ENCODE peak calls at places on chromosomes 11 and 22, in nine cellular contexts. One of them, this sample, is unnamed.

GRCh38 chr11:115630109-115630700 is 126.0 kb upstream of the CADM1 start:
- DNase-seq in iPS DF 6.9: no peak
- DNase-seq in heart right ventricle: no peak
- DNase-seq in cardiac fibroblast: no peak
- DNase-seq in mesendoderm: peak
- DNase-seq in GM23248: no peak
- DNase-seq in choroid plexus epithelial cell: no peak
- DNase-seq in GM23338: peak
- DNase-seq in cardiac muscle cell: no peak
- DNase-seq in this sample: no peak

GRCh38 chr11:82146789-82147188 is 586.9 kb downstream of the FAM181B start:
- DNase-seq in cardiac muscle cell: no peak
- DNase-seq in iPS DF 6.9: no peak
- DNase-seq in mesendoderm: no peak
- DNase-seq in GM23338: no peak
- DNase-seq in cardiac fibroblast: no peak
- DNase-seq in choroid plexus epithelial cell: no peak
- DNase-seq in heart right ventricle: no peak
- DNase-seq in GM23248: no peak
- DNase-seq in this sample: no peak

GRCh38 chr11:80727315-80727714 is 1286.5 kb upstream of the TENM4 start:
- DNase-seq in mesendoderm: peak
- DNase-seq in cardiac fibroblast: peak
- DNase-seq in heart right ventricle: no peak
- DNase-seq in GM23248: peak
- DNase-seq in cardiac muscle cell: peak
- DNase-seq in choroid plexus epithelial cell: peak
- DNase-seq in iPS DF 6.9: peak
- DNase-seq in GM23338: peak
- DNase-seq in this sample: no peak

GRCh38 chr11:112663947-112664634 is 297.1 kb upstream of the NCAM1 start:
- DNase-seq in GM23248: no peak
- DNase-seq in iPS DF 6.9: no peak
- DNase-seq in cardiac fibroblast: no peak
- DNase-seq in choroid plexus epithelial cell: no peak
- DNase-seq in cardiac muscle cell: no peak
- DNase-seq in mesendoderm: peak
- DNase-seq in heart right ventricle: no peak
- DNase-seq in GM23338: no peak
- DNase-seq in this sample: no peak

GRCh38 chr22:43035250-43035649 is 20.3 kb upstream of the PACSIN2 start:
- DNase-seq in mesendoderm: no peak
- DNase-seq in choroid plexus epithelial cell: no peak
- DNase-seq in cardiac fibroblast: no peak
- DNase-seq in GM23248: no peak
- DNase-seq in GM23338: no peak
- DNase-seq in heart right ventricle: no peak
- DNase-seq in iPS DF 6.9: no peak
- DNase-seq in cardiac muscle cell: no peak
- DNase-seq in this sample: no peak

GRCh38 chr11:117221775-117222517 is 9.9 kb downstream of the PCSK7 start:
- DNase-seq in choroid plexus epithelial cell: peak
- DNase-seq in cardiac muscle cell: peak
- DNase-seq in iPS DF 6.9: no peak
- DNase-seq in mesendoderm: no peak
- DNase-seq in heart right ventricle: peak
- DNase-seq in GM23338: no peak
- DNase-seq in cardiac fibroblast: peak
- DNase-seq in GM23248: peak
- DNase-seq in this sample: peak

GRCh38 chr11:30314625-30315024 is 8.3 kb upstream of the ARL14EP start:
- DNase-seq in GM23338: peak
- DNase-seq in cardiac muscle cell: peak
- DNase-seq in choroid plexus epithelial cell: peak
- DNase-seq in cardiac fibroblast: peak
- DNase-seq in heart right ventricle: no peak
- DNase-seq in mesendoderm: no peak
- DNase-seq in GM23248: peak
- DNase-seq in iPS DF 6.9: no peak
- DNase-seq in this sample: peak

GRCh38 chr22:29225422-29226090 is 19.9 kb downstream of the EMID1 start:
- DNase-seq in cardiac fibroblast: peak
- DNase-seq in iPS DF 6.9: no peak
- DNase-seq in GM23338: no peak
- DNase-seq in cardiac muscle cell: peak
- DNase-seq in mesendoderm: no peak
- DNase-seq in GM23248: peak
- DNase-seq in heart right ventricle: peak
- DNase-seq in choroid plexus epithelial cell: peak
- DNase-seq in this sample: no peak

GRCh38 chr22:44316393-44317162 is 3.8 kb upstream of the SHISAL1 start:
- DNase-seq in iPS DF 6.9: no peak
- DNase-seq in cardiac fibroblast: no peak
- DNase-seq in mesendoderm: no peak
- DNase-seq in heart right ventricle: no peak
- DNase-seq in cardiac muscle cell: no peak
- DNase-seq in choroid plexus epithelial cell: no peak
- DNase-seq in GM23338: no peak
- DNase-seq in GM23248: no peak
- DNase-seq in this sample: no peak

GRCh38 chr11:71999360-71999759 is 651 bp downstream of the IL18BP start:
- DNase-seq in iPS DF 6.9: no peak
- DNase-seq in cardiac fibroblast: peak
- DNase-seq in heart right ventricle: no peak
- DNase-seq in mesendoderm: peak
- DNase-seq in GM23338: no peak
- DNase-seq in cardiac muscle cell: peak
- DNase-seq in choroid plexus epithelial cell: peak
- DNase-seq in GM23248: peak
- DNase-seq in this sample: no peak

GRCh38 chr11:126585388-126586302 is 230.2 kb downstream of the ST3GAL4 start:
- DNase-seq in cardiac muscle cell: peak
- DNase-seq in heart right ventricle: peak
- DNase-seq in choroid plexus epithelial cell: peak
- DNase-seq in GM23248: peak
- DNase-seq in iPS DF 6.9: no peak
- DNase-seq in mesendoderm: peak
- DNase-seq in GM23338: peak
- DNase-seq in cardiac fibroblast: peak
- DNase-seq in this sample: peak

GRCh38 chr11:125494987-125495725 is 909 bp downstream of the FEZ1 start:
- DNase-seq in choroid plexus epithelial cell: peak
- DNase-seq in heart right ventricle: peak
- DNase-seq in cardiac muscle cell: peak
- DNase-seq in GM23338: peak
- DNase-seq in GM23248: peak
- DNase-seq in mesendoderm: peak
- DNase-seq in iPS DF 6.9: no peak
- DNase-seq in cardiac fibroblast: peak
- DNase-seq in this sample: no peak

GRCh38 chr11:94675239-94675638 is 92.9 kb upstream of the AMOTL1 start:
- DNase-seq in heart right ventricle: no peak
- DNase-seq in GM23248: no peak
- DNase-seq in mesendoderm: no peak
- DNase-seq in choroid plexus epithelial cell: no peak
- DNase-seq in cardiac fibroblast: no peak
- DNase-seq in cardiac muscle cell: no peak
- DNase-seq in GM23338: no peak
- DNase-seq in iPS DF 6.9: no peak
- DNase-seq in this sample: no peak

GRCh38 chr11:7749456-7749855 is 43.2 kb upstream of the OVCH2 start:
- DNase-seq in cardiac fibroblast: peak
- DNase-seq in choroid plexus epithelial cell: peak
- DNase-seq in cardiac muscle cell: peak
- DNase-seq in GM23338: no peak
- DNase-seq in mesendoderm: no peak
- DNase-seq in GM23248: no peak
- DNase-seq in iPS DF 6.9: no peak
- DNase-seq in heart right ventricle: no peak
- DNase-seq in this sample: no peak

GRCh38 chr11:64801591-64802369 is 1.2 kb downstream of the MAP4K2 start:
- DNase-seq in GM23338: no peak
- DNase-seq in iPS DF 6.9: no peak
- DNase-seq in mesendoderm: no peak
- DNase-seq in choroid plexus epithelial cell: no peak
- DNase-seq in GM23248: no peak
- DNase-seq in heart right ventricle: no peak
- DNase-seq in cardiac muscle cell: no peak
- DNase-seq in cardiac fibroblast: no peak
- DNase-seq in this sample: no peak
- H3K4me3 ChIP-seq in GM23338: peak
- H3K4me3 ChIP-seq in iPS DF 6.9: no peak
- H3K4me3 ChIP-seq in mesendoderm: no peak
- H3K4me3 ChIP-seq in choroid plexus epithelial cell: peak
- H3K4me3 ChIP-seq in GM23248: no peak
- H3K4me3 ChIP-seq in heart right ventricle: peak
- H3K4me3 ChIP-seq in cardiac muscle cell: no peak
- H3K4me3 ChIP-seq in cardiac fibroblast: no peak
- H3K4me3 ChIP-seq in this sample: peak

DNA sequence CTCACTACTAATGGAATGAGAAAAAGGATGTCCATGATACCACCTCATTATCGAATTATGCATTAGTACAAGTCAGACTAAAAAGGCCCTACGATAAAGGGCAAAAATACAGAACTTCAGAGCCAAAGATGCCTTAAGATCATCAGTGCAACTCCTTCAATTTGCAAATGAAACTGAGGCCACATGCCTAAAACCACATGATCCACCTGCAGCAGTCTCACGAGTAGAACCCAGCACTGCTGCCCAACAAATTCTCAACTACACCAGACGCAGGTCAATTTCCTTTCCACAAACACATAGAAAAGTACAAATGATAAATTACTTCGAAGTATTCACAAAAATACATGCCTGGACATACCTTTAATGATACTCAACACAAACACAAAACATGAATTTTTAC is 20.1 kb downstream of the KMT5B start:
- DNase-seq in cardiac muscle cell: no peak
- DNase-seq in iPS DF 6.9: no peak
- DNase-seq in cardiac fibroblast: no peak
- DNase-seq in GM23338: no peak
- DNase-seq in GM23248: no peak
- DNase-seq in choroid plexus epithelial cell: no peak
- DNase-seq in heart right ventricle: no peak
- DNase-seq in mesendoderm: no peak
- DNase-seq in this sample: no peak
- H3K4me3 ChIP-seq in cardiac muscle cell: no peak
- H3K4me3 ChIP-seq in iPS DF 6.9: no peak
- H3K4me3 ChIP-seq in cardiac fibroblast: no peak
- H3K4me3 ChIP-seq in GM23338: no peak
- H3K4me3 ChIP-seq in GM23248: no peak
- H3K4me3 ChIP-seq in choroid plexus epithelial cell: no peak
- H3K4me3 ChIP-seq in heart right ventricle: no peak
- H3K4me3 ChIP-seq in mesendoderm: no peak
- H3K4me3 ChIP-seq in this sample: no peak

DNA sequence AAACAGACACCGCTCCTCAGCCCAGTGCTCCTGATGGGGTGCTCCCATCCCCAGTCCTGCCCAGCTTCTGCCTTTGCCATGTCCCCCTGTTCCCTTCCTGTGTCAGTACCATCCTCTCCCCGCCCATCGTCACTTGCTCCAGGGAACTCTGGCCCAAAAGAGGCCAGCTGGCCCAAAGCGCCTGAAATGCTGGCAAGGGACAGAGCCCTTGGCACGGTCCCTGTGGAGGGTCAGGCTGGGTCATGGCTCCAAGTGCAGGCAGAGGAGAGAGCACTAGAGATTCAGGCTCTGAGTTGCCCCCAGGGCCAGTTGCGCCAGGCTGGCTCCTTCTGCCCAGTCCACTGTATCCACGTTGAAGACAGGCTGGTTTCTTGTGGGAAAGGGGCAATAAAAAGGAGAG is 8.4 kb upstream of the HDHD5 start:
- DNase-seq in mesendoderm: no peak
- DNase-seq in GM23338: no peak
- DNase-seq in cardiac fibroblast: no peak
- DNase-seq in heart right ventricle: peak
- DNase-seq in iPS DF 6.9: no peak
- DNase-seq in choroid plexus epithelial cell: no peak
- DNase-seq in cardiac muscle cell: no peak
- DNase-seq in GM23248: no peak
- DNase-seq in this sample: no peak
- H3K4me3 ChIP-seq in mesendoderm: no peak
- H3K4me3 ChIP-seq in GM23338: no peak
- H3K4me3 ChIP-seq in cardiac fibroblast: no peak
- H3K4me3 ChIP-seq in heart right ventricle: no peak
- H3K4me3 ChIP-seq in iPS DF 6.9: no peak
- H3K4me3 ChIP-seq in choroid plexus epithelial cell: no peak
- H3K4me3 ChIP-seq in cardiac muscle cell: no peak
- H3K4me3 ChIP-seq in GM23248: no peak
- H3K4me3 ChIP-seq in this sample: no peak

DNA sequence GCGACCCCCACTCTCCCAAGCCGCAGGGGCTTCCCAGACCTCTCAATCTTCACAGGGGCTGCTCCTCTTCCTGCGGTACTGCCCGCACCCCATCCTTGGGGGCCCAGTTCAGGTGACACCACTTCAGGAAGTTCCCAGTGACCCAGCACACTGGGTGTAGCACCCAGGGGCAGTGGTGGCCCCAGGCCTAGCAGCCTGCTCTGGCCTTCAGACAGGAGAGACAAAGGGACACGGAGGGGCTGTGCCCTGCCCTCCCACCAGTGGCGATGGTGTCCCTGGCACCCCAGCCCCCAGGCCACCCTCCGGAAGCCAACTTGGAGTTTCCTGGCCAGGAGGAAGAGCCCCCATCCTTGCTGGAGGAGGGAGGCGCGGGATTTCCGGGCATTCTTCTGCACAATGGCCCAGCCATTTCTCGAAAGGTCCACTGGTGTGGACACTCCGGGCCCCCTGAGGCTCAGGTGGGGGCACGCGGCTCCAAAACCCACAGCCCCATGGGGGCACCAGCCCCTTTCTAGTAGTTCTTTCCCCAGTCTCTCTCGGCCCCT is 978 bp upstream of the CLDN5 start:
- DNase-seq in cardiac fibroblast: no peak
- DNase-seq in GM23338: no peak
- DNase-seq in GM23248: no peak
- DNase-seq in choroid plexus epithelial cell: no peak
- DNase-seq in iPS DF 6.9: no peak
- DNase-seq in cardiac muscle cell: no peak
- DNase-seq in heart right ventricle: peak
- DNase-seq in mesendoderm: no peak
- DNase-seq in this sample: no peak
- H3K4me3 ChIP-seq in cardiac fibroblast: no peak
- H3K4me3 ChIP-seq in GM23338: peak
- H3K4me3 ChIP-seq in GM23248: no peak
- H3K4me3 ChIP-seq in choroid plexus epithelial cell: no peak
- H3K4me3 ChIP-seq in iPS DF 6.9: no peak
- H3K4me3 ChIP-seq in cardiac muscle cell: no peak
- H3K4me3 ChIP-seq in heart right ventricle: peak
- H3K4me3 ChIP-seq in mesendoderm: no peak
- H3K4me3 ChIP-seq in this sample: no peak

GRCh38 chr11:56013805-56014204 is 13.6 kb upstream of the OR5AS1 start:
- DNase-seq in heart right ventricle: no peak
- DNase-seq in GM23338: no peak
- DNase-seq in mesendoderm: no peak
- DNase-seq in GM23248: no peak
- DNase-seq in cardiac fibroblast: no peak
- DNase-seq in iPS DF 6.9: no peak
- DNase-seq in choroid plexus epithelial cell: no peak
- DNase-seq in cardiac muscle cell: no peak
- DNase-seq in this sample: no peak
- H3K4me3 ChIP-seq in heart right ventricle: no peak
- H3K4me3 ChIP-seq in GM23338: no peak
- H3K4me3 ChIP-seq in mesendoderm: no peak
- H3K4me3 ChIP-seq in GM23248: no peak
- H3K4me3 ChIP-seq in cardiac fibroblast: no peak
- H3K4me3 ChIP-seq in iPS DF 6.9: no peak
- H3K4me3 ChIP-seq in choroid plexus epithelial cell: no peak
- H3K4me3 ChIP-seq in cardiac muscle cell: no peak
- H3K4me3 ChIP-seq in this sample: no peak